ENCODE peak calls at places on chromosomes 16 and 17, in ten cellular contexts. N is breast epithelium, A is cardiac muscle cell, B is tibial nerve, O is endothelial cell of umbilical vein, G is NT2/D1, Q is uterus, I is Karpas-422, R is OCI-LY7, C is heart right ventricle. U is an unnamed sample. For H3K4me1, the result is how much of the 10 kb centered on the place peaks cover.

GRCh38 chr16:72195609-72196008 is 23.7 kb upstream of the PMFBP1 start:
- DNase-seq in C (no peak), R (no peak), I (no peak), B (no peak), N (no peak), A (peak), G (no peak), O (no peak), Q (no peak), U (no peak)

GRCh38 chr16:79628501-79628975 is 28.0 kb upstream of the MAF start:
- DNase-seq in Q (no peak), A (no peak), R (no peak), N (no peak), G (no peak), B (no peak), I (no peak), C (no peak), O (no peak), U (no peak)

GRCh38 chr17:12519956-12520594 is 145.6 kb upstream of the MYOCD start:
- DNase-seq in Q (no peak), G (no peak), O (no peak), A (no peak), C (no peak), R (no peak), N (no peak), I (no peak), B (no peak), U (no peak)

GRCh38 chr17:61806941-61807340 is 56.4 kb downstream of the BRIP1 start:
- DNase-seq in I (no peak), O (no peak), A (no peak), B (no peak), N (no peak), G (no peak), C (no peak), R (no peak), Q (no peak), U (no peak)

GRCh38 chr16:65049679-65050078 is 72.2 kb downstream of the CDH11 start:
- DNase-seq in R (no peak), A (peak), I (no peak), N (no peak), Q (no peak), G (no peak), O (no peak), C (no peak), B (no peak), U (no peak)

GRCh38 chr16:57956270-57956808 is 14.6 kb downstream of the CNGB1 start:
- DNase-seq in O (no peak), A (no peak), G (no peak), B (no peak), R (no peak), Q (no peak), N (no peak), I (no peak), C (no peak), U (no peak)

GRCh38 chr16:24075929-24076716 is 180.0 kb upstream of the CACNG3 start:
- DNase-seq in R (peak), N (no peak), A (peak), C (no peak), Q (no peak), B (no peak), O (no peak), G (peak), I (no peak), U (no peak)

GRCh38 chr16:75603241-75603640 is 19.8 kb downstream of the ADAT1 start:
- DNase-seq in N (no peak), R (no peak), Q (no peak), B (no peak), G (no peak), O (no peak), A (no peak), I (no peak), C (no peak), U (no peak)

GRCh38 chr17:42674755-42675347 is 1.9 kb downstream of the PLEKHH3 start:
- DNase-seq in G (no peak), A (no peak), N (no peak), O (no peak), I (no peak), C (peak), R (peak), B (no peak), Q (no peak), U (no peak)

GRCh38 chr16:56312028-56312300 is 113.4 kb downstream of the AMFR start:
- DNase-seq in B (no peak), C (no peak), A (no peak), N (no peak), Q (no peak), I (no peak), O (no peak), G (no peak), R (no peak), U (no peak)

GRCh38 chr16:76856112-76856511 is 334.9 kb upstream of the MON1B start:
- DNase-seq in I (no peak), B (no peak), N (no peak), A (no peak), G (no peak), C (no peak), O (no peak), R (no peak), Q (no peak), U (no peak)

GRCh38 chr16:54545890-54546476 is 259.4 kb upstream of the IRX3 start:
- DNase-seq in Q (no peak), A (no peak), N (no peak), B (no peak), I (no peak), O (no peak), C (no peak), R (no peak), G (no peak), U (no peak)

GRCh38 chr16:24539850-24540484 is 601 bp downstream of the RBBP6 start:
- DNase-seq in O (peak), C (peak), G (no peak), A (peak), R (no peak), I (peak), N (peak), B (no peak), Q (peak), U (peak)

GRCh38 chr16:5030251-5030870 is 3.4 kb downstream of the NAGPA start:
- DNase-seq in I (no peak), R (no peak), C (no peak), N (no peak), O (no peak), B (no peak), Q (no peak), G (no peak), A (no peak), U (no peak)

GRCh38 chr16:19116711-19117449 is 3.1 kb downstream of the ITPRIPL2 start:
- DNase-seq in I (no peak), Q (no peak), C (no peak), A (no peak), G (no peak), R (peak), N (peak), B (no peak), O (no peak), U (no peak)

GRCh38 chr16:2149630-2150417 is 1.4 kb downstream of the RAB26 start:
- DNase-seq in I (peak), G (no peak), R (peak), A (no peak), C (no peak), B (no peak), O (no peak), N (no peak), Q (no peak), U (no peak)

GRCh38 chr17:36777118-36777517 is 160.2 kb upstream of the LHX1 start:
- DNase-seq in R (no peak), N (no peak), B (no peak), A (peak), O (no peak), I (peak), C (no peak), G (no peak), Q (no peak), U (no peak)

GRCh38 chr17:16407911-16408588 is 7.3 kb upstream of the TRPV2 start:
- DNase-seq in I (peak), N (no peak), B (peak), O (peak), A (peak), C (peak), R (peak), G (no peak), Q (peak), U (peak)

GRCh38 chr17:3879181-3879580 is 13.7 kb downstream of the CAMKK1 start:
- DNase-seq in O (no peak), B (no peak), I (no peak), A (peak), G (peak), N (no peak), Q (no peak), R (no peak), C (peak), U (no peak)

GRCh38 chr16:69432069-69432468 is 7.7 kb downstream of the CYB5B start:
- DNase-seq in B (no peak), A (no peak), Q (no peak), G (no peak), I (no peak), C (no peak), R (no peak), O (no peak), N (no peak), U (no peak)

GRCh38 chr17:39669897-39670735 is 1.9 kb downstream of the PNMT start:
- DNase-seq in C (no peak), O (no peak), R (no peak), B (no peak), N (no peak), A (no peak), Q (no peak), G (no peak), I (no peak), U (no peak)

GRCh38 chr17:7854851-7855642 is at the start of gene TMEM88:
- DNase-seq in C (peak), O (peak), Q (peak), N (peak), A (peak), R (no peak), I (peak), G (no peak), B (no peak), U (peak)

GRCh38 chr17:60600490-60601431 is 768 bp downstream of the PPM1D start:
- DNase-seq in N (peak), R (peak), Q (peak), C (peak), B (peak), A (peak), G (peak), O (peak), I (peak), U (peak)

GRCh38 chr17:10631048-10631700 is 25.9 kb downstream of the MYH3 start:
- DNase-seq in G (peak), N (no peak), Q (no peak), B (no peak), I (peak), C (no peak), R (no peak), O (peak), A (peak), U (no peak)

GRCh38 chr17:73429440-73430164 is 117.8 kb upstream of the CDC42EP4 start:
- DNase-seq in B (peak), R (peak), O (peak), I (peak), N (peak), Q (peak), A (peak), C (peak), G (peak), U (peak)

GRCh38 chr17:64200080-64201042 is 62.7 kb downstream of the TEX2 start:
- DNase-seq in O (no peak), N (no peak), G (no peak), C (no peak), A (no peak), B (no peak), I (no peak), Q (no peak), R (no peak), U (no peak)

GRCh38 chr16:46706642-46707041 is 17.2 kb downstream of the ORC6 start:
- DNase-seq in I (no peak), A (no peak), B (no peak), Q (no peak), C (no peak), R (no peak), G (no peak), N (no peak), O (no peak), U (no peak)

GRCh38 chr17:42781639-42782401 is 1.4 kb downstream of the WNK4 start:
- DNase-seq in B (no peak), Q (no peak), N (no peak), C (no peak), I (no peak), A (no peak), O (no peak), R (no peak), G (no peak), U (no peak)

GRCh38 chr17:4509923-4510614 is 11.4 kb downstream of the SPNS2 start:
- DNase-seq in A (no peak), I (no peak), G (no peak), C (peak), B (no peak), N (no peak), R (no peak), O (no peak), Q (no peak), U (no peak)

GRCh38 chr17:258906-259305 is 77.5 kb upstream of the DOC2B start:
- DNase-seq in N (peak), G (no peak), A (no peak), I (no peak), R (no peak), C (no peak), O (no peak), B (no peak), Q (peak), U (no peak)

GRCh38 chr17:65855245-65855644 is 293.8 kb upstream of the AXIN2 start:
- DNase-seq in G (no peak), C (no peak), B (no peak), I (no peak), Q (no peak), O (peak), A (no peak), R (no peak), N (no peak), U (no peak)

GRCh38 chr17:46811978-46812583 is 6.4 kb downstream of the WNT3 start:
- DNase-seq in A (no peak), Q (peak), G (no peak), O (no peak), R (no peak), C (no peak), I (no peak), N (no peak), B (no peak), U (no peak)

GRCh38 chr17:68398731-68399637 is 58.3 kb downstream of the WIPI1 start:
- DNase-seq in R (peak), A (peak), O (peak), N (no peak), C (peak), Q (peak), I (peak), B (peak), G (peak), U (peak)

GRCh38 chr17:42120161-42121065 is 754 bp downstream of the KAT2A start:
- DNase-seq in G (no peak), Q (no peak), O (no peak), C (no peak), I (peak), R (peak), A (peak), B (no peak), N (no peak), U (no peak)

GRCh38 chr17:75490953-75491649 is 24.2 kb downstream of the CASKIN2 start:
- DNase-seq in A (no peak), O (no peak), Q (no peak), G (no peak), R (no peak), B (no peak), I (no peak), C (no peak), N (no peak), U (no peak)

GRCh38 chr16:1913327-1914083 is 4.7 kb downstream of the HS3ST6 start:
- DNase-seq in I (no peak), G (no peak), O (no peak), R (no peak), B (no peak), A (no peak), Q (no peak), C (no peak), N (no peak), U (no peak)

GRCh38 chr17:77345260-77345910 is 204.6 kb downstream of the SEC14L1 start:
- DNase-seq in R (no peak), O (no peak), Q (no peak), A (no peak), B (no peak), N (peak), G (no peak), I (no peak), C (no peak), U (no peak)

GRCh38 chr17:76390003-76390421 is 5.6 kb downstream of the SPHK1 start:
- DNase-seq in Q (no peak), O (no peak), B (no peak), I (peak), C (no peak), N (no peak), A (peak), G (no peak), R (no peak), U (no peak)

GRCh38 chr16:70380205-70380918 is 33.7 kb downstream of the DDX19A start:
- DNase-seq in G (peak), O (peak), N (peak), A (peak), I (peak), B (peak), Q (peak), R (peak), C (peak), U (peak)

GRCh38 chr17:81570896-81571453 is 18.8 kb upstream of the FAAP100 start:
- DNase-seq in N (no peak), R (no peak), A (no peak), Q (no peak), I (no peak), C (no peak), G (no peak), B (no peak), O (no peak), U (no peak)
- H3K4me1 ChIP-seq in N (under half), R (under half), A (under half), Q (under half), I (under half), C (under half), G (under half), B (under half), O (under half), U (under half)

GRCh38 chr16:81324808-81325207 is 10.0 kb downstream of the GAN start:
- DNase-seq in I (no peak), B (no peak), C (no peak), A (no peak), R (no peak), N (no peak), Q (no peak), O (no peak), G (no peak), U (no peak)
- H3K4me1 ChIP-seq in I (under half), B (under half), C (under half), A (half or more), R (under half), N (under half), Q (under half), O (under half), G (under half), U (under half)

DNA sequence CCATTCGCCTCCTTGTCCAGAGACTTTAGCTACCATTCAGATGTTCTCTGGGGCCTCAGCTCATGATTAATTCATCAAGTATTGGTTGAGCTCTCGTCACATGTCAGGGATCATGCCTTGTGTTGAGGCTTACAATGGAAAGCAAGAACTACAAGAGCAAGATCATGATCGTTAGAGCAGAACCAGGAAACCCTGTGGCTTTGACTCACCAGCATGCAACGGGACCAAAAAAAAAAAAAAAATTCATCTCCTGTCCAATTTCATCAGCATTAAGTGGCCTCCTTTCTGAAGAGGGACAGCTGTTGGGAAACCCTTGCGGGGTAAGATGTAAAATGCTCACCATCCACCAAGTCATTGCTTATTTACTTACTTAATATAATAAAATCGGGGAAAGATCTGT is 12.1 kb upstream of the USP10 start:
- DNase-seq in R (peak), I (no peak), Q (no peak), O (peak), N (no peak), C (no peak), G (no peak), B (no peak), A (no peak), U (no peak)
- H3K4me1 ChIP-seq in R (under half), I (under half), Q (under half), O (under half), N (under half), C (under half), G (under half), B (under half), A (under half), U (under half)

DNA sequence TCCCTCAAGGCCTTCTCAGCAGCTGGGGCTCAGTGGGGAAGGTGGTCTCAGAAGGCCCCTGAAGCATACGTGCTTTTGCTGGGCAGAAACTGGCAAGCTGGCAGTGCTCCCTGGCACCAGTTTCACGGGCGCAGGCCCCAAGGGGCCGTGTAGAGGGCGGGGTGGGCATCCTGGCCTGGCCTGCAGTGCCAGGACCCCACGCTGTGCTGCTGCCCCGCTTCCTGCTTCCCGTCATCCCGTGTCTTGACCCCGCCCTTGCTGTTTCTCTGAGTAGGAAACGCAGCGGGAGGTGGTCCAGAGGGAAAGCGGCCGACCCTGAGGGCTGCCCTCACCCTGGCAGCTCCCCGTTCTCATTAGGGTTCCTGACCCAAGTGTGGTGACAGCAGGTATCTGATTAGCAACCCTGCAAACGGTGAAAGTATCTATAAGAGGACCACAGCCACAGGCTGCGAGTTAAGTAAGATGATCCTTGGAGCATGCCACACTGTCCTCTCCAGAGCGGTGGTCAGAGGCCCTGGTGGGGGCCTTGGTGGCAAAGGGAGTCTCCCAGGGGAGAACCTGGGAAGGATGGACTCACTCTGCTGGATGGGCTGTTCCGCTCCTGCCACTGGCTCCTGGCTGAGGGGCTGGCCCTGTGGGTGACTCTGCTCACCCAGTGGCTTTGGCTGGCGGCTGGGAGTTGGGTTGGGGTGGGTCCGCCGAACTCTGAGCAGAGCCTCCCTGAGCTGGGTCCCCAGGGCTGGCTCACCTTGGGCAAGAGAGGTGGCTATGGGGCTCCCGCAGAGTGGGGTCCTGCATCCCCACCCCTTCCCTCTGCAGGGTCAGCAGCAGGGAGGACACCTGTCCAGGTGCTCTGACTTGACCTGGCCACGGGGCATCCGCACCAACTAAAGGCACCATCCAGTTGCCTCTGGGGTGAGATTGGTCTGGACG is 7.1 kb downstream of the CDK5R1 start:
- DNase-seq in G (no peak), A (no peak), R (no peak), N (no peak), O (no peak), B (no peak), Q (no peak), C (no peak), I (no peak), U (no peak)
- H3K4me1 ChIP-seq in G (under half), A (under half), R (under half), N (under half), O (under half), B (under half), Q (under half), C (half or more), I (under half), U (under half)

GRCh38 chr17:17559164-17559563 is 32.3 kb downstream of the PEMT start:
- DNase-seq in Q (no peak), I (no peak), R (no peak), B (no peak), C (no peak), N (no peak), A (no peak), O (no peak), G (no peak), U (no peak)
- H3K4me1 ChIP-seq in Q (under half), I (under half), R (under half), B (under half), C (under half), N (under half), A (under half), O (under half), G (under half), U (under half)

U was measured in ovary.